ENCODE peak calls at places on chromosomes 12 and 14, in five cellular contexts. U, L, A, S and F are unnamed samples.

GRCh38 chr14:90495357-90496276 is 98.8 kb downstream of the CALM1 start:
- DNase-seq in U (no peak), A (peak), L (no peak), S (peak), F (peak)

GRCh38 chr12:128817115-128818015 is 6.4 kb downstream of the SLC15A4 start:
- DNase-seq in A (peak), U (peak), S (no peak), L (peak), F (peak)

GRCh38 chr14:67766035-67766680 is 50.2 kb downstream of the ZFYVE26 start:
- DNase-seq in U (no peak), S (no peak), L (no peak), A (no peak), F (no peak)

GRCh38 chr12:67356400-67356799 is 87.2 kb downstream of the CAND1 start:
- DNase-seq in L (peak), U (no peak), A (no peak), S (no peak), F (no peak)

GRCh38 chr12:62814243-62814642 is 120.7 kb downstream of the PPM1H start:
- DNase-seq in S (no peak), L (no peak), U (no peak), A (no peak), F (no peak)

GRCh38 chr12:127898616-127899015 is 368.4 kb upstream of the TMEM132C start:
- DNase-seq in U (no peak), A (no peak), S (no peak), L (no peak), F (no peak)

GRCh38 chr12:114661245-114661644 is 22.7 kb downstream of the TBX3 start:
- DNase-seq in A (no peak), S (no peak), U (no peak), L (no peak), F (no peak)

GRCh38 chr12:118520428-118520827 is 144.1 kb downstream of the SUDS3 start:
- DNase-seq in L (no peak), A (no peak), S (no peak), U (no peak), F (no peak)

GRCh38 chr14:68977137-68977740 is 1.9 kb downstream of the ACTN1 start:
- DNase-seq in A (no peak), U (no peak), S (no peak), L (no peak), F (no peak)

GRCh38 chr12:52650520-52651081 is 1.4 kb downstream of the KRT2 start:
- DNase-seq in L (no peak), A (no peak), U (no peak), S (peak), F (no peak)

GRCh38 chr12:113292091-113292490 is 42.8 kb downstream of the SLC8B1 start:
- DNase-seq in L (no peak), A (peak), S (no peak), U (no peak), F (no peak)

GRCh38 chr12:47867496-47867941 is 37.3 kb downstream of the VDR start:
- DNase-seq in S (peak), L (no peak), A (peak), U (no peak), F (peak)

GRCh38 chr14:104877806-104878550 is 12.9 kb downstream of the CEP170B start:
- DNase-seq in L (no peak), S (no peak), U (no peak), A (no peak), F (no peak)

GRCh38 chr12:42589465-42590323 is at the start of gene PRICKLE1:
- DNase-seq in U (no peak), L (peak), S (peak), A (peak), F (peak)

GRCh38 chr12:110513842-110514241 is 11.7 kb downstream of the RAD9B start:
- DNase-seq in L (no peak), U (no peak), A (no peak), S (no peak), F (no peak)